ENCODE peak calls at places on chromosomes 6 and 20, in six cellular contexts. Y is BE2C, I is heart left ventricle, T is left ventricle myocardium inferior, B is A549, H is mucosa of descending colon. W is an unnamed sample.

GRCh38 chr6:11324453-11325023 is 92.1 kb upstream of the NEDD9 start:
- DNase-seq in Y (no peak), I (no peak), T (no peak), B (no peak), H (no peak), W (no peak)

GRCh38 chr6:121965739-121966138 is 433.7 kb upstream of the HSF2 start:
- DNase-seq in Y (no peak), I (peak; percentile 25), T (no peak), B (no peak), H (no peak), W (no peak)

GRCh38 chr20:25314497-25315417 is 66.9 kb downstream of the PYGB start:
- DNase-seq in Y (no peak), I (no peak), T (no peak), B (peak; percentile 58), H (peak; percentile 37), W (no peak)

GRCh38 chr6:133977983-133978895 is 25.2 kb downstream of the TBPL1 start:
- DNase-seq in Y (peak; percentile 57), I (no peak), T (no peak), B (peak; percentile 18), H (no peak), W (peak; percentile 77)

GRCh38 chr6:129672883-129673631 is 36.9 kb downstream of the ARHGAP18 start:
- DNase-seq in Y (no peak), I (no peak), T (no peak), B (peak; percentile 45), H (no peak), W (peak; percentile 89)

GRCh38 chr6:74598473-74599393 is 607.1 kb downstream of the COL12A1 start:
- DNase-seq in Y (no peak), I (no peak), T (no peak), B (peak; percentile 74), H (no peak), W (peak; percentile 93)

GRCh38 chr6:18431581-18431980 is 44.4 kb downstream of the RNF144B start:
- DNase-seq in Y (no peak), I (no peak), T (no peak), B (no peak), H (no peak), W (peak; percentile 58)

GRCh38 chr6:136552054-136552453 is 1.8 kb upstream of the MAP7 start:
- DNase-seq in Y (peak; percentile 33), I (no peak), T (no peak), B (no peak), H (no peak), W (no peak)

GRCh38 chr6:78492351-78493010 is 374.9 kb upstream of the IRAK1BP1 start:
- DNase-seq in Y (no peak), I (no peak), T (no peak), B (no peak), H (no peak), W (peak; percentile 73)

GRCh38 chr6:169986171-169986847 is 234.9 kb downstream of the ERMARD start:
- DNase-seq in Y (no peak), I (no peak), T (peak; percentile 11), B (no peak), H (no peak), W (no peak)

GRCh38 chr6:18212231-18212630 is 52.1 kb downstream of the DEK start:
- DNase-seq in Y (no peak), I (no peak), T (no peak), B (peak; percentile 3), H (no peak), W (no peak)

GRCh38 chr6:17417817-17418216 is 24.4 kb downstream of the CAP2 start:
- DNase-seq in Y (no peak), I (no peak), T (no peak), B (peak; percentile 83), H (no peak), W (peak; percentile 85)

GRCh38 chr6:63663147-63663877 is 27.7 kb downstream of the PHF3 start:
- DNase-seq in Y (no peak), I (no peak), T (no peak), B (peak; percentile 37), H (no peak), W (peak; percentile 86)

GRCh38 chr6:152206072-152206818 is 398.8 kb downstream of the ESR1 start:
- DNase-seq in Y (peak; percentile 20), I (no peak), T (peak; percentile 26), B (peak; percentile 28), H (no peak), W (peak; percentile 16)

GRCh38 chr6:56348578-56348977 is 101.2 kb upstream of the COL21A1 start:
- DNase-seq in Y (no peak), I (no peak), T (no peak), B (no peak), H (no peak), W (peak; percentile 40)

GRCh38 chr6:111478749-111479148 is 4.3 kb downstream of the REV3L start:
- DNase-seq in Y (no peak), I (no peak), T (no peak), B (peak; percentile 60), H (no peak), W (peak; percentile 68)

GRCh38 chr20:57260959-57261357 is 5.5 kb downstream of the BMP7 start:
- DNase-seq in Y (no peak), I (no peak), T (no peak), B (no peak), H (no peak), W (no peak)

GRCh38 chr6:126020305-126021050 is 34.1 kb downstream of the TRMT11 start:
- DNase-seq in Y (no peak), I (no peak), T (no peak), B (no peak), H (no peak), W (no peak)

GRCh38 chr20:34401741-34402455 is 38.8 kb downstream of the ITCH start:
- DNase-seq in Y (no peak), I (no peak), T (no peak), B (no peak), H (no peak), W (no peak)

GRCh38 chr6:44627091-44627878 is 239.8 kb downstream of the CDC5L start:
- DNase-seq in Y (no peak), I (peak; percentile 55), T (peak; percentile 40), B (no peak), H (peak; percentile 57), W (no peak)
- TF ChIP-seq CTCF in Y (no peak), I (no peak), T (no peak), B (no peak), H (no peak), W (no peak)

DNA sequence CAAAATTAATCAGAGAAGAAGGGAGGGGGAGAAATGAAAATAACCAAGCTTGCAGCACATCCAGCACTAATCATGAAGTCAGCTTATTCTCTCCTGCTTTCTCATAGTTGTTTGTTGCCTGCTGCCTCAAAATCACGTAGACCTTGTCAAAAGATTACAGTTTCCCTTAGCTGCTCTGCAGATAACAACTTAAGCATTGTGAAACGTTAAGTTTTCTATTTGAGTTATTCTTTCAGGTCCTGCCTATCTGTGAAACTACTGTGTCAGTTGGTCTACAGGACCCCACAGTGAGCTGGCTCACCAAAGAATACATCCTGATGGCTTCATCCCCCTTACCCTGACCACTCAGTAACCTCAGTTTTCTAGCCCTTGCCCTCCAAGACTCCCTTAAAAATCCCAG is 32.9 kb downstream of the SLC17A4 start:
- DNase-seq in Y (no peak), I (no peak), T (no peak), B (no peak), H (no peak), W (no peak)
- H3K4me3 ChIP-seq in Y (no peak overlapping the region), I (no peak overlapping the region), T (no peak overlapping the region), B (no peak overlapping the region), H (no peak overlapping the region), W (no peak overlapping the region)

GRCh38 chr6:132140150-132140549 is 189.0 kb upstream of the CCN2 start:
- DNase-seq in Y (no peak), I (no peak), T (no peak), B (no peak), H (no peak), W (no peak)
- TF ChIP-seq CTCF in Y (no peak), I (no peak), T (no peak), B (no peak), H (no peak), W (no peak)

DNA sequence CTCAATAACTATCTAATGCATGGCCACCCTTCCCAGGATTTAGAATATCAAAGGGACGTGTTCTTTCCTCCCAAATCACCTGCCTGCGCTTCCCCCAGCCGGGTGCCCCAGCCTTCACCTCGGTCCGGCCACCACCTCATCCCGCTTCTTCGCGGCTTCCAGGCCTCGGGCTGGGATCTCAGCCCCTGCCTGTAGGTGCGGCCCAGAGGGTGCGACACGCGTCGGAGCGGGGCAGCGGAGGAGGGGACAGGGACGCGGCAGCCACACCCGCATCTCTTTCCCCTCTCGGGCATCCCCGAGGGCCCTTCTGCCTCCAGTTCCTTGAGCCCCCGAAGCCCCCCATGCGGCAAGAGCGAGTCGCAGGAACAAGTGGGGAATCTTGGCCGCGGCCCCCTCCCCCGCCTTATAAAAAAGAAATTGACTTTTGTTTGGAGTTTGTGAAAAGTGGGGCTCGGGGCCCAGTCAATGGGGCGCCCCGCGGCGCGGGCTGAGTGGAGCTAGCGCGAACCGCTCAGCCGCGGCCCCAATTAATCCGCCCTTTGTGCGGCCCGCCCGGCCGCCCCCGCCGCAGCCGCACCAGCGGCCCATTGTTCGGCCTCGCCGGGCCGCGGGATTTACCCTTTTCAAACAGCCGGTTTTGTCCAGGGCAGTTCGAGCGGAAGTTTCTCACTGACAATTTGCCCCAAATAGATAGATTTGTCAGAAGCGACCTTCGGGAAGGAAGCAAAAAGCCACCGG is 8.4 kb upstream of the NR2E1 start:
- DNase-seq in Y (no peak), I (no peak), T (no peak), B (no peak), H (no peak), W (no peak)
- H3K4me3 ChIP-seq in Y (peak overlapping the region; percentile 20), I (peak overlapping the region; percentile 33), T (peak overlapping the region; percentile 52), B (peak overlapping the region; percentile 45), H (no peak overlapping the region), W (no peak overlapping the region)

W was measured in bronchial epithelial cell.